ENCODE peak calls at places on chromosomes 2 and 18, in seven cellular contexts. One of them, this sample, is unnamed.

GRCh38 chr18:37509600-37509999 is 56.0 kb downstream of the CELF4 start:
- DNase-seq in psoas muscle: no peak
- DNase-seq in brain microvascular endothelial cell: no peak
- DNase-seq in astrocyte: no peak
- DNase-seq in ovary: no peak
- DNase-seq in HL-60: no peak
- DNase-seq in adrenal gland: no peak
- DNase-seq in this sample: no peak

GRCh38 chr2:220104871-220105351 is 477.5 kb downstream of the SLC4A3 start:
- DNase-seq in psoas muscle: no peak
- DNase-seq in brain microvascular endothelial cell: peak
- DNase-seq in astrocyte: peak
- DNase-seq in ovary: peak
- DNase-seq in HL-60: no peak
- DNase-seq in adrenal gland: no peak
- DNase-seq in this sample: peak

GRCh38 chr2:235665656-235666239 is 171.9 kb downstream of the AGAP1 start:
- DNase-seq in psoas muscle: no peak
- DNase-seq in brain microvascular endothelial cell: no peak
- DNase-seq in astrocyte: peak
- DNase-seq in ovary: peak
- DNase-seq in HL-60: no peak
- DNase-seq in adrenal gland: peak
- DNase-seq in this sample: no peak

GRCh38 chr2:182559623-182560022 is 132.8 kb upstream of the PDE1A start:
- DNase-seq in psoas muscle: no peak
- DNase-seq in brain microvascular endothelial cell: no peak
- DNase-seq in astrocyte: peak
- DNase-seq in ovary: no peak
- DNase-seq in HL-60: no peak
- DNase-seq in adrenal gland: no peak
- DNase-seq in this sample: no peak

GRCh38 chr2:233486357-233486756 is 80.2 kb downstream of the USP40 start:
- DNase-seq in psoas muscle: no peak
- DNase-seq in brain microvascular endothelial cell: no peak
- DNase-seq in astrocyte: no peak
- DNase-seq in ovary: no peak
- DNase-seq in HL-60: no peak
- DNase-seq in adrenal gland: no peak
- DNase-seq in this sample: no peak

GRCh38 chr2:51620830-51621229 is 588.9 kb upstream of the NRXN1 start:
- DNase-seq in psoas muscle: no peak
- DNase-seq in brain microvascular endothelial cell: no peak
- DNase-seq in astrocyte: peak
- DNase-seq in ovary: no peak
- DNase-seq in HL-60: no peak
- DNase-seq in adrenal gland: no peak
- DNase-seq in this sample: peak

GRCh38 chr2:232776435-232776834 is at the start of gene KCNJ13:
- DNase-seq in psoas muscle: no peak
- DNase-seq in brain microvascular endothelial cell: no peak
- DNase-seq in astrocyte: peak
- DNase-seq in ovary: no peak
- DNase-seq in HL-60: no peak
- DNase-seq in adrenal gland: no peak
- DNase-seq in this sample: peak

GRCh38 chr2:40431600-40431955 is 20.3 kb downstream of the SLC8A1 start:
- DNase-seq in psoas muscle: no peak
- DNase-seq in brain microvascular endothelial cell: peak
- DNase-seq in astrocyte: peak
- DNase-seq in ovary: no peak
- DNase-seq in HL-60: peak
- DNase-seq in adrenal gland: peak
- DNase-seq in this sample: no peak

GRCh38 chr2:181070119-181070833 is 89.9 kb downstream of the UBE2E3 start:
- DNase-seq in psoas muscle: no peak
- DNase-seq in brain microvascular endothelial cell: peak
- DNase-seq in astrocyte: peak
- DNase-seq in ovary: no peak
- DNase-seq in HL-60: no peak
- DNase-seq in adrenal gland: no peak
- DNase-seq in this sample: peak

GRCh38 chr2:28507806-28508764 is 12.2 kb downstream of the PLB1 start:
- DNase-seq in psoas muscle: no peak
- DNase-seq in brain microvascular endothelial cell: no peak
- DNase-seq in astrocyte: peak
- DNase-seq in ovary: no peak
- DNase-seq in HL-60: no peak
- DNase-seq in adrenal gland: no peak
- DNase-seq in this sample: peak

GRCh38 chr2:212505583-212505982 is 33.0 kb downstream of the ERBB4 start:
- DNase-seq in psoas muscle: no peak
- DNase-seq in brain microvascular endothelial cell: no peak
- DNase-seq in astrocyte: peak
- DNase-seq in ovary: no peak
- DNase-seq in HL-60: no peak
- DNase-seq in adrenal gland: no peak
- DNase-seq in this sample: no peak

GRCh38 chr2:214069254-214069653 is 341.6 kb upstream of the VWC2L start:
- DNase-seq in psoas muscle: no peak
- DNase-seq in brain microvascular endothelial cell: peak
- DNase-seq in astrocyte: peak
- DNase-seq in ovary: no peak
- DNase-seq in HL-60: no peak
- DNase-seq in adrenal gland: peak
- DNase-seq in this sample: peak

GRCh38 chr18:48872234-48873145 is 78.3 kb downstream of the SMAD7 start:
- DNase-seq in psoas muscle: no peak
- DNase-seq in brain microvascular endothelial cell: no peak
- DNase-seq in astrocyte: peak
- DNase-seq in ovary: no peak
- DNase-seq in HL-60: no peak
- DNase-seq in adrenal gland: no peak
- DNase-seq in this sample: no peak

GRCh38 chr2:157825885-157826284 is 50.2 kb downstream of the ACVR1 start:
- DNase-seq in psoas muscle: peak
- DNase-seq in brain microvascular endothelial cell: no peak
- DNase-seq in astrocyte: no peak
- DNase-seq in ovary: no peak
- DNase-seq in HL-60: no peak
- DNase-seq in adrenal gland: no peak
- DNase-seq in this sample: peak

GRCh38 chr2:71939588-71940535 is 207.8 kb downstream of the CYP26B1 start:
- DNase-seq in psoas muscle: peak
- DNase-seq in brain microvascular endothelial cell: no peak
- DNase-seq in astrocyte: no peak
- DNase-seq in ovary: no peak
- DNase-seq in HL-60: no peak
- DNase-seq in adrenal gland: no peak
- DNase-seq in this sample: no peak

GRCh38 chr2:200687938-200688920 is 102.4 kb downstream of the AOX1 start:
- DNase-seq in psoas muscle: no peak
- DNase-seq in brain microvascular endothelial cell: no peak
- DNase-seq in astrocyte: no peak
- DNase-seq in ovary: no peak
- DNase-seq in HL-60: no peak
- DNase-seq in adrenal gland: no peak
- DNase-seq in this sample: no peak

GRCh38 chr18:59708988-59709387 is 11.8 kb upstream of the CCBE1 start:
- DNase-seq in psoas muscle: no peak
- DNase-seq in brain microvascular endothelial cell: no peak
- DNase-seq in astrocyte: no peak
- DNase-seq in ovary: no peak
- DNase-seq in HL-60: no peak
- DNase-seq in adrenal gland: no peak
- DNase-seq in this sample: no peak

GRCh38 chr2:215860076-215860475 is 153.3 kb downstream of the MREG start:
- DNase-seq in psoas muscle: no peak
- DNase-seq in brain microvascular endothelial cell: no peak
- DNase-seq in astrocyte: no peak
- DNase-seq in ovary: no peak
- DNase-seq in HL-60: no peak
- DNase-seq in adrenal gland: no peak
- DNase-seq in this sample: no peak

GRCh38 chr18:35511833-35512232 is 14.1 kb upstream of the INO80C start:
- DNase-seq in psoas muscle: no peak
- DNase-seq in brain microvascular endothelial cell: no peak
- DNase-seq in astrocyte: no peak
- DNase-seq in ovary: no peak
- DNase-seq in HL-60: no peak
- DNase-seq in adrenal gland: no peak
- DNase-seq in this sample: no peak
- TF ChIP-seq CTCF in psoas muscle: no peak
- TF ChIP-seq CTCF in brain microvascular endothelial cell: peak
- TF ChIP-seq CTCF in astrocyte: no peak
- TF ChIP-seq CTCF in ovary: no peak
- TF ChIP-seq CTCF in HL-60: no peak
- TF ChIP-seq CTCF in adrenal gland: no peak
- TF ChIP-seq CTCF in this sample: no peak

GRCh38 chr18:13265901-13266207 is 47.3 kb downstream of the LDLRAD4 start:
- DNase-seq in psoas muscle: no peak
- DNase-seq in brain microvascular endothelial cell: no peak
- DNase-seq in astrocyte: no peak
- DNase-seq in ovary: no peak
- DNase-seq in HL-60: no peak
- DNase-seq in adrenal gland: no peak
- DNase-seq in this sample: no peak

GRCh38 chr18:13264986-13265900 is 46.7 kb downstream of the LDLRAD4 start:
- DNase-seq in psoas muscle: no peak
- DNase-seq in brain microvascular endothelial cell: no peak
- DNase-seq in astrocyte: no peak
- DNase-seq in ovary: no peak
- DNase-seq in HL-60: no peak
- DNase-seq in adrenal gland: no peak
- DNase-seq in this sample: no peak

GRCh38 chr18:13267517-13267916 is 49.0 kb downstream of the LDLRAD4 start:
- DNase-seq in psoas muscle: no peak
- DNase-seq in brain microvascular endothelial cell: no peak
- DNase-seq in astrocyte: no peak
- DNase-seq in ovary: no peak
- DNase-seq in HL-60: no peak
- DNase-seq in adrenal gland: peak
- DNase-seq in this sample: no peak

GRCh38 chr18:13268035-13268700 is 49.6 kb downstream of the LDLRAD4 start:
- DNase-seq in psoas muscle: no peak
- DNase-seq in brain microvascular endothelial cell: peak
- DNase-seq in astrocyte: peak
- DNase-seq in ovary: no peak
- DNase-seq in HL-60: no peak
- DNase-seq in adrenal gland: peak
- DNase-seq in this sample: no peak

GRCh38 chr18:13266208-13267100 is 47.9 kb downstream of the LDLRAD4 start:
- DNase-seq in psoas muscle: peak
- DNase-seq in brain microvascular endothelial cell: no peak
- DNase-seq in astrocyte: no peak
- DNase-seq in ovary: no peak
- DNase-seq in HL-60: no peak
- DNase-seq in adrenal gland: no peak
- DNase-seq in this sample: no peak
- H3K27ac ChIP-seq in psoas muscle: peak
- H3K27ac ChIP-seq in brain microvascular endothelial cell: no peak
- H3K27ac ChIP-seq in astrocyte: no peak
- H3K27ac ChIP-seq in ovary: no peak
- H3K27ac ChIP-seq in HL-60: no peak
- H3K27ac ChIP-seq in adrenal gland: peak
- H3K27ac ChIP-seq in this sample: no peak

GRCh38 chr2:127413782-127414743 is 4.2 kb upstream of the PROC start:
- DNase-seq in psoas muscle: no peak
- DNase-seq in brain microvascular endothelial cell: no peak
- DNase-seq in astrocyte: peak
- DNase-seq in ovary: no peak
- DNase-seq in HL-60: no peak
- DNase-seq in adrenal gland: no peak
- DNase-seq in this sample: peak
- TF ChIP-seq CTCF in psoas muscle: no peak
- TF ChIP-seq CTCF in brain microvascular endothelial cell: no peak
- TF ChIP-seq CTCF in astrocyte: no peak
- TF ChIP-seq CTCF in ovary: no peak
- TF ChIP-seq CTCF in HL-60: no peak
- TF ChIP-seq CTCF in adrenal gland: no peak
- TF ChIP-seq CTCF in this sample: no peak

GRCh38 chr18:54882318-54882717 is 54.0 kb downstream of the RAB27B start:
- DNase-seq in psoas muscle: no peak
- DNase-seq in brain microvascular endothelial cell: no peak
- DNase-seq in astrocyte: no peak
- DNase-seq in ovary: no peak
- DNase-seq in HL-60: no peak
- DNase-seq in adrenal gland: no peak
- DNase-seq in this sample: no peak

GRCh38 chr18:54881229-54881753 is 53.0 kb downstream of the RAB27B start:
- DNase-seq in psoas muscle: no peak
- DNase-seq in brain microvascular endothelial cell: no peak
- DNase-seq in astrocyte: no peak
- DNase-seq in ovary: no peak
- DNase-seq in HL-60: no peak
- DNase-seq in adrenal gland: no peak
- DNase-seq in this sample: no peak

GRCh38 chr18:54878662-54879058 is 50.4 kb downstream of the RAB27B start:
- DNase-seq in psoas muscle: no peak
- DNase-seq in brain microvascular endothelial cell: no peak
- DNase-seq in astrocyte: no peak
- DNase-seq in ovary: no peak
- DNase-seq in HL-60: no peak
- DNase-seq in adrenal gland: no peak
- DNase-seq in this sample: no peak

GRCh38 chr18:54879691-54880090 is 51.4 kb downstream of the RAB27B start:
- DNase-seq in psoas muscle: no peak
- DNase-seq in brain microvascular endothelial cell: no peak
- DNase-seq in astrocyte: no peak
- DNase-seq in ovary: no peak
- DNase-seq in HL-60: no peak
- DNase-seq in adrenal gland: no peak
- DNase-seq in this sample: no peak

GRCh38 chr18:54880706-54881105 is 52.4 kb downstream of the RAB27B start:
- DNase-seq in psoas muscle: no peak
- DNase-seq in brain microvascular endothelial cell: peak
- DNase-seq in astrocyte: peak
- DNase-seq in ovary: no peak
- DNase-seq in HL-60: no peak
- DNase-seq in adrenal gland: no peak
- DNase-seq in this sample: peak
- H3K27ac ChIP-seq in psoas muscle: no peak
- H3K27ac ChIP-seq in brain microvascular endothelial cell: no peak
- H3K27ac ChIP-seq in astrocyte: peak
- H3K27ac ChIP-seq in ovary: no peak
- H3K27ac ChIP-seq in HL-60: no peak
- H3K27ac ChIP-seq in adrenal gland: no peak
- H3K27ac ChIP-seq in this sample: no peak

GRCh38 chr2:207587305-207587704 is 37.9 kb downstream of the METTL21A start:
- DNase-seq in psoas muscle: no peak
- DNase-seq in brain microvascular endothelial cell: no peak
- DNase-seq in astrocyte: no peak
- DNase-seq in ovary: no peak
- DNase-seq in HL-60: no peak
- DNase-seq in adrenal gland: no peak
- DNase-seq in this sample: no peak

GRCh38 chr2:207589143-207589542 is 36.1 kb downstream of the METTL21A start:
- DNase-seq in psoas muscle: no peak
- DNase-seq in brain microvascular endothelial cell: no peak
- DNase-seq in astrocyte: no peak
- DNase-seq in ovary: no peak
- DNase-seq in HL-60: no peak
- DNase-seq in adrenal gland: no peak
- DNase-seq in this sample: no peak

GRCh38 chr2:207584952-207585351 is 40.2 kb downstream of the METTL21A start:
- DNase-seq in psoas muscle: no peak
- DNase-seq in brain microvascular endothelial cell: no peak
- DNase-seq in astrocyte: no peak
- DNase-seq in ovary: no peak
- DNase-seq in HL-60: no peak
- DNase-seq in adrenal gland: no peak
- DNase-seq in this sample: no peak
- TF ChIP-seq CTCF in psoas muscle: no peak
- TF ChIP-seq CTCF in brain microvascular endothelial cell: no peak
- TF ChIP-seq CTCF in astrocyte: no peak
- TF ChIP-seq CTCF in ovary: no peak
- TF ChIP-seq CTCF in HL-60: no peak
- TF ChIP-seq CTCF in adrenal gland: no peak
- TF ChIP-seq CTCF in this sample: no peak